ENCODE peak calls at places on chromosomes 16 and 17, in nine cellular contexts. One of them, this sample, is unnamed.

GRCh38 chr17:71919181-71919580 is 201.6 kb upstream of the SOX9 start:
- DNase-seq in astrocyte of the cerebellum: no peak
- DNase-seq in dorsolateral prefrontal cortex: no peak
- DNase-seq in pancreas: no peak
- DNase-seq in tibial artery: no peak
- DNase-seq in fibroblast of lung: no peak
- DNase-seq in epithelial cell of proximal tubule: no peak
- DNase-seq in bronchial epithelial cell: no peak
- DNase-seq in AG10803: peak; percentile 54
- DNase-seq in this sample: peak; percentile 26

GRCh38 chr17:1649844-1650409 is at the start of gene RILP:
- DNase-seq in pancreas: peak; percentile 96
- DNase-seq in bronchial epithelial cell: peak; percentile 64
- DNase-seq in AG10803: peak; percentile 25
- DNase-seq in dorsolateral prefrontal cortex: no peak
- DNase-seq in tibial artery: peak; percentile 74
- DNase-seq in fibroblast of lung: peak; percentile 40
- DNase-seq in astrocyte of the cerebellum: no peak
- DNase-seq in epithelial cell of proximal tubule: no peak
- DNase-seq in this sample: peak; percentile 43

GRCh38 chr16:81748476-81749198 is 30.5 kb upstream of the PLCG2 start:
- DNase-seq in epithelial cell of proximal tubule: no peak
- DNase-seq in tibial artery: no peak
- DNase-seq in AG10803: no peak
- DNase-seq in dorsolateral prefrontal cortex: no peak
- DNase-seq in bronchial epithelial cell: no peak
- DNase-seq in astrocyte of the cerebellum: no peak
- DNase-seq in fibroblast of lung: no peak
- DNase-seq in pancreas: no peak
- DNase-seq in this sample: peak; percentile 58

GRCh38 chr17:19448341-19449268 is 37.6 kb downstream of the RNF112 start:
- DNase-seq in tibial artery: peak; percentile 51
- DNase-seq in bronchial epithelial cell: peak; percentile 77
- DNase-seq in fibroblast of lung: peak; percentile 98
- DNase-seq in epithelial cell of proximal tubule: peak; percentile 69
- DNase-seq in AG10803: peak; percentile 98
- DNase-seq in dorsolateral prefrontal cortex: no peak
- DNase-seq in pancreas: no peak
- DNase-seq in astrocyte of the cerebellum: peak; percentile 96
- DNase-seq in this sample: no peak

GRCh38 chr17:4187076-4187475 is 44.1 kb downstream of the CYB5D2 start:
- DNase-seq in dorsolateral prefrontal cortex: no peak
- DNase-seq in pancreas: no peak
- DNase-seq in epithelial cell of proximal tubule: no peak
- DNase-seq in astrocyte of the cerebellum: no peak
- DNase-seq in bronchial epithelial cell: peak; percentile 100
- DNase-seq in fibroblast of lung: no peak
- DNase-seq in tibial artery: no peak
- DNase-seq in AG10803: peak; percentile 3
- DNase-seq in this sample: no peak

GRCh38 chr16:85520853-85521736 is 92.0 kb upstream of the GSE1 start:
- DNase-seq in AG10803: no peak
- DNase-seq in dorsolateral prefrontal cortex: no peak
- DNase-seq in astrocyte of the cerebellum: no peak
- DNase-seq in epithelial cell of proximal tubule: no peak
- DNase-seq in fibroblast of lung: no peak
- DNase-seq in tibial artery: no peak
- DNase-seq in bronchial epithelial cell: peak; percentile 68
- DNase-seq in pancreas: peak; percentile 96
- DNase-seq in this sample: no peak

GRCh38 chr16:88810868-88811599 is 694 bp downstream of the APRT start:
- DNase-seq in fibroblast of lung: peak; percentile 74
- DNase-seq in bronchial epithelial cell: peak; percentile 36
- DNase-seq in tibial artery: peak; percentile 84
- DNase-seq in epithelial cell of proximal tubule: no peak
- DNase-seq in dorsolateral prefrontal cortex: peak; percentile 90
- DNase-seq in AG10803: peak; percentile 71
- DNase-seq in astrocyte of the cerebellum: no peak
- DNase-seq in pancreas: peak; percentile 88
- DNase-seq in this sample: peak; percentile 89

GRCh38 chr16:84907575-84907974 is 87.8 kb downstream of the CRISPLD2 start:
- DNase-seq in bronchial epithelial cell: no peak
- DNase-seq in epithelial cell of proximal tubule: no peak
- DNase-seq in astrocyte of the cerebellum: peak; percentile 49
- DNase-seq in pancreas: no peak
- DNase-seq in dorsolateral prefrontal cortex: no peak
- DNase-seq in fibroblast of lung: peak; percentile 84
- DNase-seq in AG10803: peak; percentile 61
- DNase-seq in tibial artery: peak; percentile 79
- DNase-seq in this sample: no peak

GRCh38 chr16:4876646-4877297 is 29.5 kb downstream of the UBN1 start:
- DNase-seq in dorsolateral prefrontal cortex: peak; percentile 24
- DNase-seq in pancreas: no peak
- DNase-seq in astrocyte of the cerebellum: no peak
- DNase-seq in tibial artery: no peak
- DNase-seq in fibroblast of lung: no peak
- DNase-seq in bronchial epithelial cell: no peak
- DNase-seq in AG10803: no peak
- DNase-seq in epithelial cell of proximal tubule: no peak
- DNase-seq in this sample: no peak

GRCh38 chr17:751269-752001 is 629 bp downstream of the GEMIN4 start:
- DNase-seq in AG10803: peak; percentile 49
- DNase-seq in epithelial cell of proximal tubule: no peak
- DNase-seq in pancreas: no peak
- DNase-seq in astrocyte of the cerebellum: no peak
- DNase-seq in fibroblast of lung: peak; percentile 39
- DNase-seq in tibial artery: peak; percentile 36
- DNase-seq in dorsolateral prefrontal cortex: no peak
- DNase-seq in bronchial epithelial cell: peak; percentile 28
- DNase-seq in this sample: peak; percentile 76

GRCh38 chr17:78717431-78717980 is 64.6 kb downstream of the CYTH1 start:
- DNase-seq in pancreas: no peak
- DNase-seq in tibial artery: no peak
- DNase-seq in AG10803: peak; percentile 49
- DNase-seq in bronchial epithelial cell: no peak
- DNase-seq in epithelial cell of proximal tubule: no peak
- DNase-seq in dorsolateral prefrontal cortex: peak; percentile 69
- DNase-seq in astrocyte of the cerebellum: no peak
- DNase-seq in fibroblast of lung: peak; percentile 45
- DNase-seq in this sample: peak; percentile 50

GRCh38 chr17:81483862-81484194 is 28.8 kb downstream of the ACTG1 start:
- DNase-seq in bronchial epithelial cell: no peak
- DNase-seq in astrocyte of the cerebellum: no peak
- DNase-seq in AG10803: no peak
- DNase-seq in tibial artery: no peak
- DNase-seq in fibroblast of lung: no peak
- DNase-seq in pancreas: peak; percentile 67
- DNase-seq in dorsolateral prefrontal cortex: no peak
- DNase-seq in epithelial cell of proximal tubule: no peak
- DNase-seq in this sample: no peak
- H3K4me3 ChIP-seq in bronchial epithelial cell: peak overlapping the region; percentile 8
- H3K4me3 ChIP-seq in astrocyte of the cerebellum: peak overlapping the region; percentile 19
- H3K4me3 ChIP-seq in AG10803: peak overlapping the region; percentile 53
- H3K4me3 ChIP-seq in tibial artery: peak overlapping the region; percentile 40
- H3K4me3 ChIP-seq in fibroblast of lung: peak overlapping the region; percentile 38
- H3K4me3 ChIP-seq in pancreas: no peak overlapping the region
- H3K4me3 ChIP-seq in dorsolateral prefrontal cortex: peak overlapping the region; percentile 59
- H3K4me3 ChIP-seq in epithelial cell of proximal tubule: peak overlapping the region; percentile 38
- H3K4me3 ChIP-seq in this sample: peak overlapping the region; percentile 34

GRCh38 chr16:89873109-89873821 is at the start of gene TCF25:
- DNase-seq in tibial artery: peak; percentile 66
- DNase-seq in pancreas: peak; percentile 93
- DNase-seq in bronchial epithelial cell: peak; percentile 57
- DNase-seq in fibroblast of lung: peak; percentile 67
- DNase-seq in astrocyte of the cerebellum: peak; percentile 60
- DNase-seq in AG10803: peak; percentile 73
- DNase-seq in dorsolateral prefrontal cortex: peak; percentile 86
- DNase-seq in epithelial cell of proximal tubule: no peak
- DNase-seq in this sample: peak; percentile 94
- TF ChIP-seq CTCF in tibial artery: no peak
- TF ChIP-seq CTCF in pancreas: no peak
- TF ChIP-seq CTCF in bronchial epithelial cell: no peak
- TF ChIP-seq CTCF in fibroblast of lung: no peak
- TF ChIP-seq CTCF in astrocyte of the cerebellum: no peak
- TF ChIP-seq CTCF in AG10803: no peak
- TF ChIP-seq CTCF in dorsolateral prefrontal cortex: peak; percentile 6
- TF ChIP-seq CTCF in epithelial cell of proximal tubule: no peak
- TF ChIP-seq CTCF in this sample: no peak

GRCh38 chr17:65556014-65556909 is 5.2 kb downstream of the AXIN2 start:
- DNase-seq in tibial artery: peak; percentile 57
- DNase-seq in AG10803: peak; percentile 73
- DNase-seq in fibroblast of lung: peak; percentile 46
- DNase-seq in bronchial epithelial cell: peak; percentile 35
- DNase-seq in epithelial cell of proximal tubule: no peak
- DNase-seq in astrocyte of the cerebellum: peak; percentile 73
- DNase-seq in pancreas: peak; percentile 91
- DNase-seq in dorsolateral prefrontal cortex: peak; percentile 78
- DNase-seq in this sample: peak; percentile 86

GRCh38 chr17:65556910-65557348 is 4.5 kb downstream of the AXIN2 start:
- DNase-seq in fibroblast of lung: no peak
- DNase-seq in dorsolateral prefrontal cortex: no peak
- DNase-seq in tibial artery: no peak
- DNase-seq in bronchial epithelial cell: no peak
- DNase-seq in AG10803: no peak
- DNase-seq in epithelial cell of proximal tubule: no peak
- DNase-seq in pancreas: no peak
- DNase-seq in astrocyte of the cerebellum: no peak
- DNase-seq in this sample: no peak

GRCh38 chr17:65558683-65559311 is 2.7 kb downstream of the AXIN2 start:
- DNase-seq in fibroblast of lung: no peak
- DNase-seq in AG10803: no peak
- DNase-seq in bronchial epithelial cell: no peak
- DNase-seq in dorsolateral prefrontal cortex: no peak
- DNase-seq in epithelial cell of proximal tubule: no peak
- DNase-seq in pancreas: no peak
- DNase-seq in tibial artery: no peak
- DNase-seq in astrocyte of the cerebellum: no peak
- DNase-seq in this sample: no peak

GRCh38 chr17:65558311-65558682 is 3.2 kb downstream of the AXIN2 start:
- DNase-seq in AG10803: no peak
- DNase-seq in astrocyte of the cerebellum: no peak
- DNase-seq in fibroblast of lung: no peak
- DNase-seq in bronchial epithelial cell: no peak
- DNase-seq in epithelial cell of proximal tubule: no peak
- DNase-seq in pancreas: no peak
- DNase-seq in tibial artery: no peak
- DNase-seq in dorsolateral prefrontal cortex: no peak
- DNase-seq in this sample: no peak

DNA sequence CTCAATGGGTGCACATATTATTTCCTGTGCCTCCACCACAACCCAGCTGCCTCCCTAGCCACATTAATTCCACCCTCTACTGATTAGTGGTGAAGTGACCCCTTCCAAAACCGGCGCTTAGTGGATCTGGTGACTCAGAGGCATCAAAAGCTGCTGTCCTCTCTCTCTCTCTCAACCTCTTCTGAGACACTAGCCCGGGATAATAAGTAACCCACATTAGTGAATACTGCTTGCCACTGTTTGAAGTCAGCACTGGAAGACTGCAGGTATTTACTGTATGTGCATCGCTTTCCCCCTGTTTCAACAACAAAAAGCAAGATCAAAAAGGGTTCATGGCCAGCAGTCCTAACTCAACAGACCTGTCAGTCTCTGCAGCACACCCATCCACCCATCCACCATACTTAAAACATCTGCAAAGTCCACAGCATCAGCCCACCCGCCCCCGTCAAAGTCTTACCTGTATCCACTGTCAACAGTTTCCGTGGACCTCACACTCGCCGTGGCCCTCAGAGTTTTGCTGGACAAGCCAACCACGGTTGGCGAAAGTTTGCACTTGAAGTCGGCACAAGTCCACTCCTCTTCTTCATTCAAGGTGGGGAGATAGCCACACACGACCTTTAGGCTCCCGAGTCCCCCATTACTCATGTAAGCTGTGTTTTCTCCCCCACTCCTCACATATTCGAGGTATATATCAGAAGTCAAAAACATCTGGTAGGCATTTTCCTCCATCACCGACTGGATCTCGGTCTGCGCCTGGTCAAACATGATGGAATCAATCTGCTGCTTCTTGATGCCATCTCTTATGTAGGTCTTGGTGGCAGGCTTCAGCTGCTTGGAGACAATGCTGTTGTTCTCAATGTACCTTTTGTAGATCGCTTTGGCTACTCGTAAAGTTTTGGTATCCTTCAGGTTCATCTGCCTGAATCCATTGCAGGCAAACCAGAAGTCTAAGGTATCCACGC is 3.8 kb downstream of the AXIN2 start:
- DNase-seq in bronchial epithelial cell: no peak
- DNase-seq in fibroblast of lung: peak; percentile 93
- DNase-seq in pancreas: no peak
- DNase-seq in dorsolateral prefrontal cortex: no peak
- DNase-seq in tibial artery: no peak
- DNase-seq in astrocyte of the cerebellum: peak; percentile 71
- DNase-seq in epithelial cell of proximal tubule: peak; percentile 85
- DNase-seq in AG10803: peak; percentile 64
- DNase-seq in this sample: no peak
- H3K4me3 ChIP-seq in bronchial epithelial cell: no peak overlapping the region
- H3K4me3 ChIP-seq in fibroblast of lung: peak overlapping the region; percentile 78
- H3K4me3 ChIP-seq in pancreas: no peak overlapping the region
- H3K4me3 ChIP-seq in dorsolateral prefrontal cortex: peak overlapping the region; percentile 80
- H3K4me3 ChIP-seq in tibial artery: no peak overlapping the region
- H3K4me3 ChIP-seq in astrocyte of the cerebellum: no peak overlapping the region
- H3K4me3 ChIP-seq in epithelial cell of proximal tubule: peak overlapping the region; percentile 22
- H3K4me3 ChIP-seq in AG10803: peak overlapping the region; percentile 71
- H3K4me3 ChIP-seq in this sample: no peak overlapping the region

GRCh38 chr16:30054959-30055553 is 10.5 kb upstream of the ALDOA start:
- DNase-seq in epithelial cell of proximal tubule: no peak
- DNase-seq in fibroblast of lung: no peak
- DNase-seq in dorsolateral prefrontal cortex: no peak
- DNase-seq in pancreas: peak; percentile 91
- DNase-seq in bronchial epithelial cell: peak; percentile 83
- DNase-seq in astrocyte of the cerebellum: no peak
- DNase-seq in AG10803: no peak
- DNase-seq in tibial artery: no peak
- DNase-seq in this sample: peak; percentile 65
- TF ChIP-seq CTCF in epithelial cell of proximal tubule: peak; percentile 75
- TF ChIP-seq CTCF in fibroblast of lung: peak; percentile 58
- TF ChIP-seq CTCF in dorsolateral prefrontal cortex: peak; percentile 28
- TF ChIP-seq CTCF in pancreas: no peak
- TF ChIP-seq CTCF in bronchial epithelial cell: peak; percentile 89
- TF ChIP-seq CTCF in astrocyte of the cerebellum: peak; percentile 70
- TF ChIP-seq CTCF in AG10803: peak; percentile 55
- TF ChIP-seq CTCF in tibial artery: peak; percentile 6
- TF ChIP-seq CTCF in this sample: peak; percentile 75

This sample was measured in GM12865.